ENCODE peak calls at places on chromosomes 7 and 10, in five cellular contexts. F is astrocyte, J is cardiac muscle cell, E is mesendoderm, V is LNCaP clone FGC. T is an unnamed sample.

GRCh38 chr10:7950981-7951847 is 103.3 kb upstream of the GATA3 start:
- DNase-seq in F (peak; percentile 50), J (no peak), E (no peak), V (no peak), T (peak; percentile 53)

GRCh38 chr7:92043098-92043497 is 91.2 kb downstream of the CYP51A1 start:
- DNase-seq in J (no peak), V (no peak), E (no peak), F (no peak), T (no peak)

GRCh38 chr7:141864765-141865447 is 23.6 kb upstream of the PRSS37 start:
- DNase-seq in V (no peak), F (peak; percentile 3), E (no peak), J (no peak), T (no peak)

GRCh38 chr7:115014794-115015193 is 92.9 kb downstream of the MDFIC start:
- DNase-seq in F (no peak), E (no peak), V (no peak), J (no peak), T (no peak)

GRCh38 chr7:47337531-47337930 is 244.4 kb downstream of the TNS3 start:
- DNase-seq in F (peak; percentile 57), V (no peak), E (peak; percentile 94), J (no peak), T (no peak)

GRCh38 chr10:35554036-35554435 is 51.1 kb upstream of the GJD4 start:
- DNase-seq in E (no peak), J (no peak), F (no peak), V (no peak), T (no peak)

GRCh38 chr7:155190608-155191536 is 106.8 kb upstream of the INSIG1 start:
- DNase-seq in J (peak; percentile 66), V (no peak), F (no peak), E (peak; percentile 40), T (peak; percentile 73)

GRCh38 chr7:55030314-55030713 is 11.5 kb downstream of the EGFR start:
- DNase-seq in V (peak; percentile 36), E (no peak), J (no peak), F (no peak), T (peak; percentile 61)

GRCh38 chr7:23299770-23300300 is 696 bp downstream of the MALSU1 start:
- DNase-seq in E (peak; percentile 53), F (no peak), V (no peak), J (no peak), T (peak; percentile 52)

GRCh38 chr10:26574783-26575182 is 122.7 kb upstream of the PDSS1 start:
- DNase-seq in E (no peak), V (no peak), F (no peak), J (no peak), T (no peak)

GRCh38 chr7:7977774-7978173 is 9.2 kb downstream of the GLCCI1 start:
- DNase-seq in V (no peak), J (peak; percentile 8), E (no peak), F (peak; percentile 61), T (peak; percentile 55)

GRCh38 chr7:138565451-138566114 is 105.5 kb downstream of the TRIM24 start:
- DNase-seq in E (peak; percentile 82), V (no peak), F (peak; percentile 71), J (no peak), T (peak; percentile 12)

GRCh38 chr10:33010132-33011037 is 52.4 kb upstream of the ITGB1 start:
- DNase-seq in E (peak; percentile 83), J (peak; percentile 23), V (peak; percentile 60), F (peak; percentile 95), T (peak; percentile 83)

GRCh38 chr10:17965649-17966048 is 13.9 kb downstream of the SLC39A12 start:
- DNase-seq in E (no peak), J (no peak), V (peak; percentile 27), F (no peak), T (no peak)

GRCh38 chr10:114103286-114103685 is 59.6 kb downstream of the ADRB1 start:
- DNase-seq in J (peak; percentile 57), F (peak; percentile 36), E (peak; percentile 57), V (peak; percentile 39), T (peak; percentile 85)

GRCh38 chr7:124084024-124084423 is 51.2 kb upstream of the TMEM229A start:
- DNase-seq in F (no peak), E (peak; percentile 7), V (no peak), J (peak; percentile 33), T (no peak)

GRCh38 chr7:66110861-66111260 is 3.8 kb upstream of the CRCP start:
- DNase-seq in J (no peak), F (peak; percentile 97), E (peak; percentile 16), V (no peak), T (peak; percentile 66)

GRCh38 chr7:877312-878232 is 1.2 kb downstream of the GET4 start:
- DNase-seq in V (no peak), F (no peak), J (no peak), E (peak; percentile 44), T (no peak)

GRCh38 chr10:49054753-49055152 is 60.6 kb downstream of the VSTM4 start:
- DNase-seq in J (no peak), V (no peak), E (no peak), F (no peak), T (no peak)

GRCh38 chr10:12348341-12348869 is 942 bp upstream of the CAMK1D start:
- DNase-seq in V (no peak), F (no peak), E (no peak), J (no peak), T (no peak)

GRCh38 chr10:114271779-114272167 is 32.7 kb downstream of the VWA2 start:
- DNase-seq in J (no peak), V (no peak), F (peak; percentile 98), E (no peak), T (peak; percentile 87)

GRCh38 chr7:20158684-20159083 is 58.5 kb downstream of the MACC1 start:
- DNase-seq in E (no peak), F (no peak), J (no peak), V (no peak), T (peak; percentile 55)

GRCh38 chr7:26278769-26279168 is 12.9 kb upstream of the SNX10 start:
- DNase-seq in E (no peak), F (no peak), J (no peak), V (no peak), T (peak; percentile 11)

GRCh38 chr10:133143200-133143533 is 16.9 kb upstream of the KNDC1 start:
- DNase-seq in E (peak; percentile 59), F (no peak), J (no peak), V (no peak), T (no peak)
- H3K4me3 ChIP-seq in E (no peak overlapping the region), F (no peak overlapping the region), J (no peak overlapping the region), V (no peak overlapping the region), T (no peak overlapping the region)

DNA sequence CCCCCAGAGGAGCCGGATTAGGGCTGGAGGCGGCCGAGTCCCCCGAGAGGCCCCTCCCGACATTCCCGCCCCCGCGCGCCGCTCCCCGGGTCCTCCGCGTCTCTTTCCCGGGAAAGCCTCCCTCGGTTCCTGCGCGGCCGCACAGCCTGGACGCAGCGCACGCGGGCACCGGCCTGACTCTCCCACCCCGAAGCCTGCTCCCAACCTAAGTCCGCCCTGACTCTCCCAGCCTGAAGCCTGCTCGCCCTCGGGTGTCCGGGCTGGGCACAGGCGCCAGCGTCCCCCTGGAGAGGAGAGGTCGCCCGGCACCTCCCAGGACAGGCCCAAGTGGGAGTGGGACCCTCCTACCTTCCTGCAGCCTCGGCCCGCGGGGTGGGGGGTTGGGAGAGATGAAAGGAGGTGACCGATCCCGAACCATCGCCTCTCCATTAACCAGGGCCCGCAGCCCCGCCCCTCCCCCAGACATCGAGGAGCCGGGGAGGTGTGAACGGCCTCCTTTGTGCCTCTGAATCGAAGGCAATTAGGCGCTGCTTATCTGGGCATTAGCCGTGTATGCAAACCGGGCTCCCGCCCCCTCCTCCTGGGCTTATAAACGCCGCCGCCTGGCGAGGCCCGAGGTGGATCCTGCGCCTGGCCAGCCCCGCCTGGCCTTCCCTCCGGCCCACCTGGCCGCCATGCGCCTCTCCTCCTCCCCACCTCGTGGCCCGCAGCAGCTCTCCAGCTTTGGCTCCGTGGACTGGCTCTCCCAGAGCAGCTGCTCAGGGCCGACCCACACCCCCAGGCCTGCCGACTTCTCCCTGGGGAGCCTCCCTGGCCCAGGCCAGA is at the start of gene VENTX:
- DNase-seq in V (no peak), E (peak; percentile 99), J (no peak), F (no peak), T (peak; percentile 22)
- H3K4me3 ChIP-seq in V (no peak within 1 kb of the TSS), E (peak within 1 kb of the TSS; percentile 39), J (peak within 1 kb of the TSS; percentile 14), F (no peak within 1 kb of the TSS), T (no peak within 1 kb of the TSS)

DNA sequence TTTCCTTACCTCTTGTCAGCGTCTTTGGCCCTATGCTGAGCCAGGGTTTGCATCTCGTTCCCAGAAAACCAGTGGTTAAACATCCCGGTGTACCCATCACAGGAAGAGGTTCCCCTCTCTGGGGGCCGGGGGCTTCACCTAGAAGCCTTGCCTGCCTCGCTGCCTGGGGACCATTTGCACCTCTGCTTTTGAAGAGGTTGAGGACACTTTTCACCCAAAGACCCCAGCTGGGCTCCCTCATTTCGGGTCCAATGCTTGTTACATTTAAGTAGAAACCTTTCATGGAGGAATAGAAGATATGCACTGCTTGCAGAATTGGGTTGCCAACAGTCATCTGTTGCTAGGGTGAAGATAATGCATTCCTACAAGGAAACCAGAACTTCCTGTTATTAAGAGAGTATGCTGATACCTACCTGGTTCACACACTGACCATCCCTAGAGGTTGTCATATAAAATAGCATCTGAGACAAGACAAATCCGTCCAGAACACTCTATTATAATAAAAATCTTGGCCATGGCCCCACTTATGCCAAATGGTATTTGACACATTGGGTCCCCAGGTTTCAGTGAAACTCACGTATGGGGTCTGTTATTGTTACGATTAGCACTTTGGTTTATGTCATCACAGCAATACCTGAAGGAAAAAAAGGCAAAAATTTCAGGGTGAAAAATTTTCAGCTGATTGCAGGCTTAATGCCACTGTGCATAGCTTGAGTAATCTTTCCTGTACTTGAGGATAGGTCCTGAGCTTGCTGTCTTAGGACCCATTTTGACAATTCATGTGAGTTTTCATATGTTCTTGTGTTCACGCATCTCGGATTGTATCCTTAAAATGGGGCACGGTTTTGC is 917 bp downstream of the ZNF365 start:
- DNase-seq in E (peak; percentile 3), F (no peak), V (peak; percentile 63), J (peak; percentile 5), T (peak; percentile 53)
- H3K4me3 ChIP-seq in E (no peak overlapping the region), F (peak overlapping the region; percentile 62), V (peak overlapping the region; percentile 63), J (no peak overlapping the region), T (peak overlapping the region; percentile 77)

DNA sequence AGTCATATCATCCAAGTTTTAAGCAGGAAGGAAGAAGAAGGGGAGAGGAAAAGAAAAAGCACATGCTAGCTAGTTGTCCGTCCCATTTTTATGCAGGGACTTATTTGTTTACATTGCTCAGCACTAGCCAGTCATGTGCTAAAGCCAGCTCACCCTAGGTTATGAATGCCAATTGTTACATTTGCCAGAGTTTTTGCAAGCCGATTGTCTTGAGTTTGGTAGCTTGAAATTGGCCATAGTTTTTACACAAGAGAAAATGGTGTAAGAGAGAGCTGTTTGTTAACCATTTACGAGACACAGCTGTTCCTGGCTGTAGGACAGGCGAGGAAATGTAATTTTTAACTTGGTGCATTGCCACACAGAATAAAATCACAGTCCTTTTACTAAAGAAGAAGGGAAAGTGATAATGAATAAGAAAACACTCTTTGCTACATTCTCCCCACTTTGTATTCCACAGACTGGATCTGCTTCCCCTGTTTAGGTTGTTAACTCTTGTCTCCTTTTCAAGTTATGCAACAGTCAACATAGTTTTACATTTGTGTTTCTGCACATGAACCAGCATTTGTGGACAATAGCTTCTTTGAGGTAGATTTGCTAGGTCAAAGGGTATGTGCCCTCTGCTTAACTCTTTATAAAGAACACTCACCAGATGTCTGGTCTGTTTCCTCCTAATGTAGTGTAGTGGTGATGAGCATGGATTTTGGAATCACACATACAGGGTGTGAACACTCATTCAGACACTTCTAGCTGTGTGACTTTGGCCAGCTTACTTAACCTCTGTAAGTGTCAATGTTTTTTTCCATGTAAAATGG is 357.2 kb downstream of the LRMDA start:
- DNase-seq in J (no peak), F (no peak), V (peak; percentile 70), E (peak; percentile 3), T (no peak)
- H3K4me3 ChIP-seq in J (no peak overlapping the region), F (no peak overlapping the region), V (no peak overlapping the region), E (no peak overlapping the region), T (peak overlapping the region; percentile 61)

GRCh38 chr7:100211342-100211780 is 8.4 kb upstream of the PVRIG start:
- DNase-seq in F (no peak), V (no peak), J (no peak), E (no peak), T (no peak)
- H3K4me3 ChIP-seq in F (no peak overlapping the region), V (no peak overlapping the region), J (no peak overlapping the region), E (no peak overlapping the region), T (no peak overlapping the region)

T was measured in adipocyte.